ENCODE peak calls at places on chromosomes 1 and 21, in four cellular contexts. One of them, this sample, is unnamed.

GRCh38 chr1:58293388-58293787 is 253.1 kb downstream of the OMA1 start:
- DNase-seq in left lung: no peak
- DNase-seq in AG09319: no peak
- DNase-seq in type B pancreatic cell: no peak
- DNase-seq in this sample: no peak

GRCh38 chr1:98157524-98158293 is 236.9 kb upstream of the DPYD start:
- DNase-seq in left lung: no peak
- DNase-seq in AG09319: peak
- DNase-seq in type B pancreatic cell: no peak
- DNase-seq in this sample: no peak

GRCh38 chr1:245156041-245156735 is 1.4 kb downstream of the KIF26B start:
- DNase-seq in left lung: peak
- DNase-seq in AG09319: peak
- DNase-seq in type B pancreatic cell: peak
- DNase-seq in this sample: peak

GRCh38 chr1:233656032-233656620 is 42.2 kb downstream of the KCNK1 start:
- DNase-seq in left lung: no peak
- DNase-seq in AG09319: no peak
- DNase-seq in type B pancreatic cell: no peak
- DNase-seq in this sample: no peak

GRCh38 chr1:223802602-223803001 is 43.1 kb downstream of the TP53BP2 start:
- DNase-seq in left lung: no peak
- DNase-seq in AG09319: no peak
- DNase-seq in type B pancreatic cell: no peak
- DNase-seq in this sample: no peak

GRCh38 chr21:33299181-33299752 is 25.5 kb upstream of the IFNAR1 start:
- DNase-seq in left lung: no peak
- DNase-seq in AG09319: no peak
- DNase-seq in type B pancreatic cell: peak
- DNase-seq in this sample: peak

GRCh38 chr1:42210421-42211133 is 46.0 kb upstream of the GUCA2A start:
- DNase-seq in left lung: no peak
- DNase-seq in AG09319: no peak
- DNase-seq in type B pancreatic cell: no peak
- DNase-seq in this sample: no peak

GRCh38 chr1:31575373-31576140 is 758 bp upstream of the TINAGL1 start:
- DNase-seq in left lung: peak
- DNase-seq in AG09319: no peak
- DNase-seq in type B pancreatic cell: peak
- DNase-seq in this sample: no peak

GRCh38 chr1:36658838-36659237 is 176.1 kb upstream of the CSF3R start:
- DNase-seq in left lung: no peak
- DNase-seq in AG09319: no peak
- DNase-seq in type B pancreatic cell: no peak
- DNase-seq in this sample: no peak

GRCh38 chr1:28521502-28522164 is 15.8 kb downstream of the RCC1 start:
- DNase-seq in left lung: no peak
- DNase-seq in AG09319: no peak
- DNase-seq in type B pancreatic cell: no peak
- DNase-seq in this sample: no peak

GRCh38 chr21:15820857-15821256 is 91.1 kb downstream of the USP25 start:
- DNase-seq in left lung: no peak
- DNase-seq in AG09319: no peak
- DNase-seq in type B pancreatic cell: no peak
- DNase-seq in this sample: no peak

GRCh38 chr1:208165659-208166058 is 78.5 kb downstream of the PLXNA2 start:
- DNase-seq in left lung: no peak
- DNase-seq in AG09319: peak
- DNase-seq in type B pancreatic cell: no peak
- DNase-seq in this sample: no peak

DNA sequence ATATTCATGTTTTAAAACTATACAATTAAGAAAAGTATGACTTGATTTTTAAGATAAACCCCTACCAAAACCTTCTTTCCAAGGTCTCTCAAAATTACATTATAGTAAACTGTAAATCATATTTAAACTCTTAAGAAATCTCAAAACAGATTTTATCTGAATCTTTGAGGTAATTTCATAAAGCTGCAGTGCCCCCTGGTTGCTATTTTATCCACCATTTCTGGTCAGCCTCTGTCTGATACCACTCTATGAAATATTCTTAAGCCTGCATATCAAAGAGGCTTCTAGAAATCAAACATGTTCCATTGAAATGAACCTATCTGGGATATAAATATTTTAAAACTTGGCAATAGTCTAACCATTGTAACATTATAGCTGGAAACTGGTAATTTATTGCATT is 317.3 kb downstream of the COL11A1 start:
- DNase-seq in left lung: no peak
- DNase-seq in AG09319: no peak
- DNase-seq in type B pancreatic cell: no peak
- DNase-seq in this sample: no peak
- TF ChIP-seq CTCF in left lung: no peak
- TF ChIP-seq CTCF in AG09319: no peak
- TF ChIP-seq CTCF in type B pancreatic cell: peak
- TF ChIP-seq CTCF in this sample: no peak

DNA sequence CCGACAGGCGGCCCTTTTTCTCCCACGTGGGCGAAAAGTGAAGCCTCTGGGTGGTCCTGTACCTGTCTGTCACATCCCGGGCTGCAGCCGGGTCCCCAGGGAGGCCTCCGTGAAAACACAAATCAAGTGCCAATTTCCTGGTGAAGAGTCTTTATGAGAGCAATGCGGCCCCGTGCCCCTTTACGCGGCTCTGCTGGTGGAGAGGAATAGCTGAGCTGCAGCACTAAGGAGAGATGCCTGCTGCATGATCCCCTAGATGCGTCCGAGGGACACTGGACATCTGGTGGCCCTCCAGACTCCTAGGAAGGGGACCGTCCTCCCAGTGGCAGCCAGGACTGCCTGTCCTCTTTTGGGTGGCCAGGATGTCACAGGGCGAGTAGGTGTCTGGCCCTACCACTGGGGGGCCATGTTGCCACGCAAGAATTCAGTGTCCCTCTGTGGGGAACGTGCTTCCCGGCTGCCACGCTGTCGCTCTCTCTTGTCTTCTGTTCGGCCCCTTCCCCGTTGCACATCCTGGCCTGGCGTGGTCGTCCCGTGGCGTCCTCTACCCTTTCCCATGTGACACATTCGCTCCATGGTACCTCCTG is 38.7 kb downstream of the COL18A1 start:
- DNase-seq in left lung: no peak
- DNase-seq in AG09319: no peak
- DNase-seq in type B pancreatic cell: no peak
- DNase-seq in this sample: no peak
- TF ChIP-seq CTCF in left lung: no peak
- TF ChIP-seq CTCF in AG09319: no peak
- TF ChIP-seq CTCF in type B pancreatic cell: no peak
- TF ChIP-seq CTCF in this sample: no peak

GRCh38 chr21:42496120-42496838 is at the start of gene RSPH1:
- DNase-seq in left lung: peak
- DNase-seq in AG09319: peak
- DNase-seq in type B pancreatic cell: peak
- DNase-seq in this sample: peak
- TF ChIP-seq CTCF in left lung: no peak
- TF ChIP-seq CTCF in AG09319: no peak
- TF ChIP-seq CTCF in type B pancreatic cell: no peak
- TF ChIP-seq CTCF in this sample: no peak

GRCh38 chr1:100034465-100034864 is 64.7 kb downstream of the SLC35A3 start:
- DNase-seq in left lung: no peak
- DNase-seq in AG09319: no peak
- DNase-seq in type B pancreatic cell: no peak
- DNase-seq in this sample: no peak
- TF ChIP-seq CTCF in left lung: no peak
- TF ChIP-seq CTCF in AG09319: peak
- TF ChIP-seq CTCF in type B pancreatic cell: peak
- TF ChIP-seq CTCF in this sample: no peak

GRCh38 chr1:8443558-8444194 is 125.8 kb downstream of the SLC45A1 start:
- DNase-seq in left lung: no peak
- DNase-seq in AG09319: no peak
- DNase-seq in type B pancreatic cell: no peak
- DNase-seq in this sample: no peak
- TF ChIP-seq CTCF in left lung: peak
- TF ChIP-seq CTCF in AG09319: no peak
- TF ChIP-seq CTCF in type B pancreatic cell: no peak
- TF ChIP-seq CTCF in this sample: peak

DNA sequence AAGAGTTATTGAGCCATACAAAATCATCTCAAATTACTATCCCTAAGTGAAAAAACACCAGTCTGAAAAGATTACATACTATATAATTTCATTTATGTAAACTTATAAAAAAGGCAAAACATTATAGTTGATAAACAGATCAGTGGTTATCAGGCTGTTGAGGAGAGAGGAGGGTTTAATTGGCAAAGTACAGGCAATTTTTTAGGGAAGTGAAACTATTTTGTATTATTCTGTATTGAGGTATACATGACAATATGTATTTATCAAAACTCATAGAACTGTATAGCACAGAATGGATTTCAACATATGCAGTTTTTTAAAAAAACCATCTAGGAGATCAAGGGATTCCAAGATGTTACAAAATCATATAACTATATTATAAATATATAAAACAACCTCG is 403.7 kb downstream of the LTN1 start:
- DNase-seq in left lung: no peak
- DNase-seq in AG09319: no peak
- DNase-seq in type B pancreatic cell: no peak
- DNase-seq in this sample: no peak
- TF ChIP-seq CTCF in left lung: no peak
- TF ChIP-seq CTCF in AG09319: no peak
- TF ChIP-seq CTCF in type B pancreatic cell: no peak
- TF ChIP-seq CTCF in this sample: no peak

GRCh38 chr1:176206961-176207902 is at the start of gene COP1:
- DNase-seq in left lung: peak
- DNase-seq in AG09319: peak
- DNase-seq in type B pancreatic cell: peak
- DNase-seq in this sample: peak
- TF ChIP-seq CTCF in left lung: no peak
- TF ChIP-seq CTCF in AG09319: no peak
- TF ChIP-seq CTCF in type B pancreatic cell: peak
- TF ChIP-seq CTCF in this sample: no peak

This sample was measured in CD14-positive monocyte.